ENCODE peak calls at places on chromosomes 2 and 18, in nine cellular contexts. Y, N, L, P, U, S, V, K and B are unnamed samples.

GRCh38 chr2:27891820-27892105 is 1.2 kb downstream of the BABAM2 start:
- DNase-seq in N (no peak), L (no peak), P (no peak), S (no peak), Y (no peak), U (no peak), K (no peak), V (no peak), B (no peak)

GRCh38 chr2:98461650-98462049 is 17.0 kb downstream of the INPP4A start:
- DNase-seq in L (no peak), P (no peak), K (no peak), Y (no peak), N (no peak), U (no peak), V (no peak), S (peak), B (no peak)

GRCh38 chr2:101753207-101753616 is 55.7 kb downstream of the MAP4K4 start:
- DNase-seq in P (no peak), K (no peak), S (peak), L (no peak), V (no peak), N (no peak), U (no peak), Y (no peak), B (no peak)

GRCh38 chr2:170339753-170340692 is 162.1 kb downstream of the MYO3B start:
- DNase-seq in V (no peak), K (no peak), P (no peak), S (no peak), L (no peak), Y (no peak), N (no peak), U (no peak), B (no peak)

GRCh38 chr2:152762202-152762601 is 43.8 kb downstream of the ARL6IP6 start:
- DNase-seq in Y (no peak), N (no peak), S (no peak), U (no peak), K (no peak), P (no peak), L (no peak), V (no peak), B (no peak)

GRCh38 chr18:61589724-61590065 is 256.5 kb downstream of the CDH20 start:
- DNase-seq in N (no peak), V (no peak), S (peak), U (no peak), K (no peak), L (no peak), P (peak), Y (no peak), B (no peak)

GRCh38 chr2:27225526-27225925 is 8.4 kb downstream of the CAD start:
- DNase-seq in V (no peak), P (no peak), L (no peak), S (no peak), N (no peak), K (no peak), U (no peak), Y (no peak), B (no peak)

GRCh38 chr2:120867290-120868231 is 131.9 kb downstream of the GLI2 start:
- DNase-seq in V (no peak), U (no peak), P (peak), K (no peak), Y (no peak), N (peak), L (no peak), S (peak), B (no peak)

GRCh38 chr2:148926291-148926961 is 51.4 kb downstream of the KIF5C start:
- DNase-seq in S (peak), U (peak), K (no peak), P (peak), N (peak), Y (peak), L (peak), V (peak), B (peak)

GRCh38 chr2:142881619-142882018 is 4.2 kb downstream of the KYNU start:
- DNase-seq in V (no peak), N (no peak), S (no peak), L (no peak), P (no peak), U (no peak), K (no peak), Y (no peak), B (no peak)

GRCh38 chr2:34012728-34013302 is 413.7 kb upstream of the FAM98A start:
- DNase-seq in K (peak), U (peak), P (peak), L (no peak), N (peak), V (no peak), Y (no peak), S (peak), B (no peak)

GRCh38 chr2:237594514-237594871 is 4.0 kb upstream of the RAB17 start:
- DNase-seq in L (no peak), N (no peak), P (no peak), U (no peak), Y (no peak), S (peak), V (no peak), K (no peak), B (no peak)

GRCh38 chr2:102436284-102436683 is 13.3 kb downstream of the IL18RAP start:
- DNase-seq in P (no peak), V (no peak), N (no peak), S (no peak), U (no peak), Y (peak), K (no peak), L (no peak), B (no peak)

GRCh38 chr2:28366496-28367282 is 26.0 kb upstream of the FOSL2 start:
- DNase-seq in U (no peak), S (no peak), P (peak), Y (peak), N (no peak), K (no peak), L (peak), V (peak), B (peak)

GRCh38 chr18:3453540-3454364 is 3.8 kb downstream of the TGIF1 start:
- DNase-seq in P (peak), N (peak), S (peak), V (peak), L (no peak), Y (no peak), K (peak), U (no peak), B (no peak)

GRCh38 chr2:122635649-122636496 is 880.4 kb downstream of the TSN start:
- DNase-seq in U (no peak), N (no peak), K (no peak), S (no peak), L (no peak), V (no peak), P (no peak), Y (no peak), B (no peak)

GRCh38 chr2:129929321-129930290 is 49.9 kb upstream of the RAB6C start:
- DNase-seq in L (no peak), K (no peak), Y (no peak), N (no peak), S (no peak), V (no peak), P (no peak), U (no peak), B (no peak)

GRCh38 chr2:18398833-18399232 is 161.6 kb downstream of the RDH14 start:
- DNase-seq in U (no peak), N (no peak), S (no peak), K (no peak), L (no peak), P (no peak), V (no peak), Y (no peak), B (no peak)

GRCh38 chr2:118032169-118033013 is 18.5 kb upstream of the CCDC93 start:
- DNase-seq in L (no peak), S (peak), Y (peak), U (no peak), P (peak), K (peak), N (peak), V (peak), B (no peak)

GRCh38 chr2:178397002-178397605 is 53.9 kb downstream of the PRKRA start:
- DNase-seq in L (no peak), K (no peak), Y (no peak), V (peak), S (peak), P (peak), N (no peak), U (no peak), B (no peak)

GRCh38 chr2:61834893-61835292 is 19.0 kb downstream of the FAM161A start:
- DNase-seq in P (no peak), L (no peak), U (no peak), V (no peak), Y (no peak), K (no peak), N (no peak), S (no peak), B (no peak)

GRCh38 chr18:23146861-23147469 is 11.7 kb downstream of the CABLES1 start:
- DNase-seq in K (no peak), V (no peak), Y (no peak), U (no peak), S (no peak), N (no peak), L (no peak), P (no peak), B (no peak)

GRCh38 chr2:51516667-51517066 is 484.7 kb upstream of the NRXN1 start:
- DNase-seq in P (no peak), S (no peak), L (no peak), U (no peak), N (no peak), Y (no peak), K (no peak), V (no peak), B (no peak)

GRCh38 chr2:191206613-191207471 is 38.4 kb upstream of the MYO1B start:
- DNase-seq in K (peak), P (no peak), L (no peak), U (no peak), S (no peak), V (peak), N (no peak), Y (peak), B (peak)

GRCh38 chr2:157257312-157258252 is at the start of gene GALNT5:
- DNase-seq in U (peak), K (no peak), S (peak), P (peak), L (no peak), N (no peak), V (no peak), Y (no peak), B (no peak)

GRCh38 chr2:1727101-1727771 is 17.1 kb downstream of the PXDN start:
- DNase-seq in V (no peak), K (no peak), S (no peak), Y (no peak), U (no peak), L (no peak), P (no peak), N (no peak), B (no peak)

GRCh38 chr18:77086656-77087390 is 45.8 kb downstream of the MBP start:
- DNase-seq in L (no peak), K (no peak), P (no peak), S (no peak), Y (no peak), N (no peak), U (no peak), V (no peak), B (no peak)

GRCh38 chr18:34224423-34225217 is at the start of gene NOL4:
- DNase-seq in U (peak), P (no peak), S (peak), L (no peak), Y (no peak), K (peak), V (no peak), N (peak), B (no peak)

GRCh38 chr2:219551412-219551811 is 7.6 kb downstream of the TMEM198 start:
- DNase-seq in K (no peak), L (no peak), V (no peak), Y (no peak), U (no peak), P (no peak), N (no peak), S (no peak), B (no peak)

GRCh38 chr2:105455488-105455991 is 56.7 kb upstream of the FHL2 start:
- DNase-seq in S (peak), L (no peak), K (peak), V (no peak), P (peak), N (no peak), Y (no peak), U (no peak), B (no peak)

GRCh38 chr2:29627366-29627765 is 294.0 kb downstream of the ALK start:
- DNase-seq in P (no peak), Y (no peak), L (no peak), V (no peak), K (no peak), N (no peak), S (peak), U (no peak), B (no peak)